ENCODE peak calls at places on chromosome 5, in five cellular contexts. F is right lobe of liver, E is heart right ventricle, G is tibial nerve, X is HepG2. J is an unnamed sample.

GRCh38 chr5:150801117-150801927 is 22.8 kb downstream of the SMIM3 start:
- DNase-seq in F (no peak), E (peak), G (peak), X (peak), J (no peak)

GRCh38 chr5:23419115-23419514 is 88.3 kb upstream of the PRDM9 start:
- DNase-seq in F (no peak), E (no peak), G (no peak), X (no peak), J (no peak)

GRCh38 chr5:65556718-65557117 is 6.2 kb downstream of the CENPK start:
- DNase-seq in F (no peak), E (no peak), G (no peak), X (peak), J (no peak)

GRCh38 chr5:1217596-1218206 is 7.5 kb upstream of the SLC6A18 start:
- DNase-seq in F (no peak), E (no peak), G (no peak), X (no peak), J (no peak)

GRCh38 chr5:1430121-1430795 is 15.0 kb downstream of the SLC6A3 start:
- DNase-seq in F (peak), E (no peak), G (no peak), X (no peak), J (peak)

GRCh38 chr5:42498000-42498399 is 74.8 kb downstream of the GHR start:
- DNase-seq in F (no peak), E (no peak), G (no peak), X (no peak), J (no peak)

GRCh38 chr5:132309679-132310078 is 15.5 kb downstream of the SLC22A4 start:
- DNase-seq in F (no peak), E (no peak), G (no peak), X (peak), J (no peak)

GRCh38 chr5:159050408-159051091 is 49.2 kb downstream of the EBF1 start:
- DNase-seq in F (no peak), E (peak), G (no peak), X (no peak), J (no peak)

GRCh38 chr5:17129093-17129492 is 88.3 kb upstream of the BASP1 start:
- DNase-seq in F (no peak), E (no peak), G (no peak), X (no peak), J (no peak)

GRCh38 chr5:132215329-132215728 is 12.3 kb downstream of the P4HA2 start:
- DNase-seq in F (peak), E (peak), G (peak), X (no peak), J (peak)

GRCh38 chr5:55864606-55865541 is 13.7 kb downstream of the IL31RA start:
- DNase-seq in F (no peak), E (no peak), G (no peak), X (peak), J (no peak)

GRCh38 chr5:10762178-10762775 is 1.2 kb upstream of the DAP start:
- DNase-seq in F (peak), E (peak), G (peak), X (no peak), J (no peak)

GRCh38 chr5:54469655-54470054 is 14.2 kb downstream of the HSPB3 start:
- DNase-seq in F (no peak), E (no peak), G (no peak), X (no peak), J (no peak)

GRCh38 chr5:36656556-36656955 is 50.1 kb downstream of the SLC1A3 start:
- DNase-seq in F (no peak), E (no peak), G (no peak), X (no peak), J (no peak)

GRCh38 chr5:112492291-112492690 is 73.2 kb upstream of the EPB41L4A start:
- DNase-seq in F (no peak), E (peak), G (no peak), X (peak), J (peak)

GRCh38 chr5:94941113-94941765 is 322.8 kb downstream of the SLF1 start:
- DNase-seq in F (no peak), E (no peak), G (no peak), X (no peak), J (no peak)

GRCh38 chr5:177271113-177271512 is 32.4 kb downstream of the RAB24 start:
- DNase-seq in F (no peak), E (no peak), G (no peak), X (no peak), J (no peak)

GRCh38 chr5:10525124-10525495 is 38.8 kb upstream of the ANKRD33B start:
- DNase-seq in F (no peak), E (no peak), G (no peak), X (no peak), J (no peak)

GRCh38 chr5:169694221-169694620 is 57.1 kb downstream of the DOCK2 start:
- DNase-seq in F (no peak), E (no peak), G (no peak), X (no peak), J (no peak)

GRCh38 chr5:34452170-34452828 is 203.8 kb upstream of the RAI14 start:
- DNase-seq in F (no peak), E (no peak), G (no peak), X (no peak), J (no peak)

GRCh38 chr5:14720236-14720923 is 55.9 kb downstream of the OTULIN start:
- DNase-seq in F (no peak), E (no peak), G (no peak), X (no peak), J (no peak)

GRCh38 chr5:91122663-91123062 is 260.5 kb downstream of the ARRDC3 start:
- DNase-seq in F (no peak), E (no peak), G (no peak), X (no peak), J (no peak)

GRCh38 chr5:131364507-131365050 is 100.7 kb downstream of the CDC42SE2 start:
- DNase-seq in F (no peak), E (no peak), G (no peak), X (no peak), J (no peak)

GRCh38 chr5:110738812-110739651 is at the start of gene SLC25A46:
- DNase-seq in F (peak), E (peak), G (peak), X (peak), J (peak)

GRCh38 chr5:88952996-88953643 is 70.1 kb upstream of the MEF2C start:
- DNase-seq in F (no peak), E (no peak), G (no peak), X (no peak), J (no peak)

GRCh38 chr5:173283318-173284288 is 44.6 kb downstream of the STC2 start:
- DNase-seq in F (peak), E (peak), G (peak), X (peak), J (peak)

GRCh38 chr5:136023935-136024645 is 4.7 kb upstream of the TGFBI start:
- DNase-seq in F (peak), E (no peak), G (no peak), X (no peak), J (no peak)

GRCh38 chr5:81402180-81402930 is 8.4 kb upstream of the ACOT12 start:
- DNase-seq in F (no peak), E (no peak), G (no peak), X (no peak), J (no peak)

GRCh38 chr5:64947031-64947430 is 178.3 kb downstream of the CWC27 start:
- DNase-seq in F (no peak), E (no peak), G (no peak), X (peak), J (no peak)

GRCh38 chr5:156109317-156110023 is 217.5 kb upstream of the SGCD start:
- DNase-seq in F (no peak), E (no peak), G (no peak), X (no peak), J (no peak)

GRCh38 chr5:36443941-36444340 is 142.2 kb upstream of the RANBP3L start:
- DNase-seq in F (no peak), E (no peak), G (no peak), X (no peak), J (no peak)

GRCh38 chr5:149423287-149424268 is 44.5 kb upstream of the IL17B start:
- DNase-seq in F (no peak), E (peak), G (no peak), X (peak), J (no peak)

GRCh38 chr5:107563957-107564544 is 106.7 kb downstream of the EFNA5 start:
- DNase-seq in F (no peak), E (no peak), G (no peak), X (no peak), J (no peak)

GRCh38 chr5:107564896-107565295 is 105.8 kb downstream of the EFNA5 start:
- DNase-seq in F (no peak), E (no peak), G (no peak), X (no peak), J (no peak)

GRCh38 chr5:107565791-107566536 is 104.8 kb downstream of the EFNA5 start:
- DNase-seq in F (no peak), E (no peak), G (no peak), X (no peak), J (no peak)

GRCh38 chr5:107567901-107568671 is 102.7 kb downstream of the EFNA5 start:
- DNase-seq in F (no peak), E (no peak), G (no peak), X (no peak), J (no peak)

GRCh38 chr5:107566537-107566875 is 104.2 kb downstream of the EFNA5 start:
- DNase-seq in F (no peak), E (no peak), G (no peak), X (no peak), J (no peak)
- H3K27ac ChIP-seq in F (no peak), E (peak), G (no peak), X (no peak), J (no peak)

GRCh38 chr5:116023619-116024018 is 8.7 kb upstream of the ARL14EPL start:
- DNase-seq in F (no peak), E (no peak), G (no peak), X (no peak), J (no peak)
- TF ChIP-seq CTCF in F (no peak), E (no peak), G (no peak), X (no peak), J (no peak)

DNA sequence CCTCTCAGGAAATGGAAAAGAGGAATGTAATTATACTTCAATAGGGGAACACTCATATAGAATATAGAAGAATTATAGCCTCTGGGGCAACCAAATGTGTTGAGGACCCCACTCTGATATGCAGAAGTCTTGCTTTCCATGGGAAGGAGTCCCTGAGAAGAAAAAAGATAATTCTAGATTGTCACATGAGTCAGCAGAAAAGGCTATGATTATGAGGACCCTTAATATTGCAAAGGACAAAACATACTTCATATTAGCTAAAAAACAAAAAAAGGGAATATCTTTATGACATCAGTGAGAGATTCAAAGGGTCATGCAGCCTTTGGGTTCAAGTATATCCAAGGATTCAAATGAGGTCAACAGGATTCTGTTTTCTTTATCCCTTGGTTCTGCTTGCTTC is 119.5 kb downstream of the PIK3R1 start:
- DNase-seq in F (no peak), E (no peak), G (no peak), X (no peak), J (no peak)
- H3K27ac ChIP-seq in F (no peak), E (no peak), G (no peak), X (no peak), J (no peak)

DNA sequence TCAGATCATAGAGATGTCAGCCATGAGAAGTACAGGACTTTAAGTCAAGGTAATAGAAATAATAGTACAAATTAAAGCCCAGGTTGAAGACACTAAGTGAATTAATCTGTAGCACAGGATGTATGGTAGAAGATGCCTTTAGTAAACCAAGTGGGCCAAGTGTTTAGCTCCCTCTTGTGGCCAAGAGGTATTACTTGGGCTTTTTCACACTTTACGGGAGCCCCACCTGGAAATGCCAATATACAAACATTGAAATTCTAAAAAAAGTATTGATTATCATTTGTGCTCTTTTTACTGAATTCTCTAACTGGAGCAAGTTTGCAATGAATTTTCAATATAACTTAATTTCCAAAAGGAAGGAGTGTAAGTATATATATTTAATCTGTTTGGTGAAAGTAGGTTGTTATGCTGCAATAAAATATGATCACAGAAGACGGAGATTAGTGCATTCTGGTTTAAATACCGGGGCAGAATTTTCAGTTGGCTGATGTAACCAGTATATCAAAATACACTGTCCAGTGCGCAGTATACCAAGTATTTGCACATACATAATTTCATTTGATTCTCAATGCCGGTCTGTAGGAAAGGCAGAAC is 84.7 kb downstream of the PARP8 start:
- DNase-seq in F (no peak), E (peak), G (no peak), X (peak), J (no peak)
- TF ChIP-seq CTCF in F (peak), E (peak), G (peak), X (peak), J (peak)

J was measured in breast epithelium.